ENCODE peak calls at places on chromosomes 11 and 22, in five cellular contexts. One of them, this sample, is unnamed.

GRCh38 chr11:114059984-114060401 is 482 bp downstream of the ZBTB16 start:
- DNase-seq in CD8-positive, alpha-beta T cell: no peak
- DNase-seq in mammary epithelial cell: peak; percentile 37
- DNase-seq in DND-41: no peak
- DNase-seq in spleen: no peak
- DNase-seq in this sample: no peak

GRCh38 chr11:126072141-126072741 is 9.6 kb upstream of the CDON start:
- DNase-seq in spleen: no peak
- DNase-seq in mammary epithelial cell: no peak
- DNase-seq in DND-41: no peak
- DNase-seq in CD8-positive, alpha-beta T cell: no peak
- DNase-seq in this sample: no peak

GRCh38 chr11:45141171-45141570 is 5.3 kb upstream of the PRDM11 start:
- DNase-seq in DND-41: no peak
- DNase-seq in spleen: no peak
- DNase-seq in CD8-positive, alpha-beta T cell: no peak
- DNase-seq in mammary epithelial cell: no peak
- DNase-seq in this sample: no peak

GRCh38 chr11:123308077-123308476 is 113.0 kb upstream of the CLMP start:
- DNase-seq in spleen: no peak
- DNase-seq in mammary epithelial cell: no peak
- DNase-seq in DND-41: no peak
- DNase-seq in CD8-positive, alpha-beta T cell: no peak
- DNase-seq in this sample: no peak

GRCh38 chr11:114076974-114077373 is 17.5 kb downstream of the ZBTB16 start:
- DNase-seq in mammary epithelial cell: no peak
- DNase-seq in spleen: no peak
- DNase-seq in DND-41: no peak
- DNase-seq in CD8-positive, alpha-beta T cell: no peak
- DNase-seq in this sample: no peak

GRCh38 chr11:72703281-72704008 is 29.2 kb upstream of the PDE2A start:
- DNase-seq in mammary epithelial cell: no peak
- DNase-seq in CD8-positive, alpha-beta T cell: no peak
- DNase-seq in DND-41: no peak
- DNase-seq in spleen: no peak
- DNase-seq in this sample: no peak

GRCh38 chr11:1707751-1708150 is 10.8 kb downstream of the KRTAP5-6 start:
- DNase-seq in DND-41: no peak
- DNase-seq in mammary epithelial cell: no peak
- DNase-seq in spleen: peak; percentile 9
- DNase-seq in CD8-positive, alpha-beta T cell: no peak
- DNase-seq in this sample: no peak

GRCh38 chr22:47112566-47112965 is 350.1 kb downstream of the TBC1D22A start:
- DNase-seq in CD8-positive, alpha-beta T cell: no peak
- DNase-seq in spleen: no peak
- DNase-seq in mammary epithelial cell: no peak
- DNase-seq in DND-41: no peak
- DNase-seq in this sample: no peak

GRCh38 chr11:61697093-61697492 is 16.9 kb downstream of the DAGLA start:
- DNase-seq in spleen: no peak
- DNase-seq in mammary epithelial cell: peak; percentile 87
- DNase-seq in CD8-positive, alpha-beta T cell: no peak
- DNase-seq in DND-41: no peak
- DNase-seq in this sample: no peak

GRCh38 chr11:128061321-128061871 is 526.0 kb downstream of the ETS1 start:
- DNase-seq in DND-41: peak; percentile 69
- DNase-seq in spleen: no peak
- DNase-seq in CD8-positive, alpha-beta T cell: no peak
- DNase-seq in mammary epithelial cell: no peak
- DNase-seq in this sample: no peak

GRCh38 chr22:50308597-50308935 is 1.1 kb upstream of the PLXNB2 start:
- DNase-seq in DND-41: no peak
- DNase-seq in mammary epithelial cell: no peak
- DNase-seq in CD8-positive, alpha-beta T cell: no peak
- DNase-seq in spleen: peak; percentile 94
- DNase-seq in this sample: no peak

GRCh38 chr22:44954113-44954512 is 55.7 kb downstream of the PHF21B start:
- DNase-seq in CD8-positive, alpha-beta T cell: no peak
- DNase-seq in spleen: no peak
- DNase-seq in mammary epithelial cell: no peak
- DNase-seq in DND-41: no peak
- DNase-seq in this sample: no peak

GRCh38 chr22:42693763-42694683 is 26.6 kb downstream of the A4GALT start:
- DNase-seq in mammary epithelial cell: no peak
- DNase-seq in spleen: no peak
- DNase-seq in DND-41: no peak
- DNase-seq in CD8-positive, alpha-beta T cell: no peak
- DNase-seq in this sample: no peak

GRCh38 chr22:42699281-42699681 is 21.4 kb downstream of the A4GALT start:
- DNase-seq in CD8-positive, alpha-beta T cell: no peak
- DNase-seq in mammary epithelial cell: no peak
- DNase-seq in DND-41: no peak
- DNase-seq in spleen: no peak
- DNase-seq in this sample: no peak

GRCh38 chr22:42695294-42695693 is 25.4 kb downstream of the A4GALT start:
- DNase-seq in spleen: no peak
- DNase-seq in mammary epithelial cell: no peak
- DNase-seq in DND-41: no peak
- DNase-seq in CD8-positive, alpha-beta T cell: no peak
- DNase-seq in this sample: no peak

GRCh38 chr22:42697542-42698013 is 23.1 kb downstream of the A4GALT start:
- DNase-seq in CD8-positive, alpha-beta T cell: no peak
- DNase-seq in spleen: no peak
- DNase-seq in mammary epithelial cell: peak; percentile 74
- DNase-seq in DND-41: no peak
- DNase-seq in this sample: no peak

GRCh38 chr22:42696331-42696967 is 24.2 kb downstream of the A4GALT start:
- DNase-seq in CD8-positive, alpha-beta T cell: no peak
- DNase-seq in spleen: no peak
- DNase-seq in DND-41: no peak
- DNase-seq in mammary epithelial cell: no peak
- DNase-seq in this sample: no peak
- H3K27ac ChIP-seq in CD8-positive, alpha-beta T cell: no peak overlapping the region
- H3K27ac ChIP-seq in spleen: no peak overlapping the region
- H3K27ac ChIP-seq in DND-41: no peak overlapping the region
- H3K27ac ChIP-seq in mammary epithelial cell: no peak overlapping the region
- H3K27ac ChIP-seq in this sample: no peak overlapping the region

DNA sequence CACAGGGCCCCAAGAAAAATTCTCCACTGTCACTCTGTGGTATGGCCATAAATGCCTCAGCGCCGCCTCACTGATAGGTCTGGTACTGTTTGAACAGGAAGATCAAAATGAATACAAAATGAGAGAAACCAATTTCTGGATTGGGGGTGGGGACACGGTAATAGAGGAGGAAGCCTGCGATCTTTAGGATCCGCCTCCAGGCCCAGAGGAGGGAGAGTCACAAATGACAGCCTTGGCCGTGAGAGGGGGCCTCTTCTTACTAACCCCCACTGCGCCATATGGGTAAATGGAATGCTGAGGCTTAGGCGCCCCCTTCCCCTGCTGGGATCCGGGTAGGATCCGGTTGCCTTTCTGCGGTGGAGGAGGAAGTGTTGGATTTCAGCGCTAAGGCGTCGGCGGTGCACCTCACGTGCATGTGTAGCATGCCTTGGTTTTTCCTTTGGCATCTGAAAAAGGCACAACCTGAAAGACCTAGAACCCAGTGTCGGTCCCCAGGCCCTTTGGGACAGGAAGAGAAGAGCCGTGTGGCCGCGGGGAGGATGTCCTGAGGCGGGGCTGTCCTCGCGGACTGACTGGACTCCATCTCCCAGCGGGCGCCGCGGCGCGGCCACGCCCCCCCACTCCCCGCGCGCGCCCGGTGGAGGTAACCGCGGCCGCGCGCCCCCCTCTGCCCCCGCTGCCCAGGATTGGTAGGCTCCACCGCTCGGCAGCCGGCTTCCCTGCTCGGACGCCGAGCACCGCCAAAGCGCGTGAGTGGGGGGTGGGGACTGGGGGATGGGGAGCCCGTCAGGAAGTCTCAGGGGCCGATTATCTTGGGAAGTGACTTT is 718 bp upstream of the MADD start:
- DNase-seq in mammary epithelial cell: peak; percentile 80
- DNase-seq in spleen: peak; percentile 97
- DNase-seq in DND-41: peak; percentile 89
- DNase-seq in CD8-positive, alpha-beta T cell: peak; percentile 84
- DNase-seq in this sample: peak; percentile 81
- TF ChIP-seq CTCF in mammary epithelial cell: peak; percentile 12
- TF ChIP-seq CTCF in spleen: peak; percentile 20
- TF ChIP-seq CTCF in DND-41: peak; percentile 41
- TF ChIP-seq CTCF in CD8-positive, alpha-beta T cell: peak; percentile 4
- TF ChIP-seq CTCF in this sample: peak; percentile 22

GRCh38 chr22:37269930-37270678 is 12.2 kb upstream of the CYTH4 start:
- DNase-seq in CD8-positive, alpha-beta T cell: no peak
- DNase-seq in mammary epithelial cell: no peak
- DNase-seq in spleen: peak; percentile 29
- DNase-seq in DND-41: no peak
- DNase-seq in this sample: no peak
- H3K27me3 ChIP-seq in CD8-positive, alpha-beta T cell: no peaks in the 10 kb centered on the region
- H3K27me3 ChIP-seq in mammary epithelial cell: no peaks in the 10 kb centered on the region
- H3K27me3 ChIP-seq in spleen: no peaks in the 10 kb centered on the region
- H3K27me3 ChIP-seq in DND-41: peaks cover 14% of the 10 kb centered on the region
- H3K27me3 ChIP-seq in this sample: no peaks in the 10 kb centered on the region

DNA sequence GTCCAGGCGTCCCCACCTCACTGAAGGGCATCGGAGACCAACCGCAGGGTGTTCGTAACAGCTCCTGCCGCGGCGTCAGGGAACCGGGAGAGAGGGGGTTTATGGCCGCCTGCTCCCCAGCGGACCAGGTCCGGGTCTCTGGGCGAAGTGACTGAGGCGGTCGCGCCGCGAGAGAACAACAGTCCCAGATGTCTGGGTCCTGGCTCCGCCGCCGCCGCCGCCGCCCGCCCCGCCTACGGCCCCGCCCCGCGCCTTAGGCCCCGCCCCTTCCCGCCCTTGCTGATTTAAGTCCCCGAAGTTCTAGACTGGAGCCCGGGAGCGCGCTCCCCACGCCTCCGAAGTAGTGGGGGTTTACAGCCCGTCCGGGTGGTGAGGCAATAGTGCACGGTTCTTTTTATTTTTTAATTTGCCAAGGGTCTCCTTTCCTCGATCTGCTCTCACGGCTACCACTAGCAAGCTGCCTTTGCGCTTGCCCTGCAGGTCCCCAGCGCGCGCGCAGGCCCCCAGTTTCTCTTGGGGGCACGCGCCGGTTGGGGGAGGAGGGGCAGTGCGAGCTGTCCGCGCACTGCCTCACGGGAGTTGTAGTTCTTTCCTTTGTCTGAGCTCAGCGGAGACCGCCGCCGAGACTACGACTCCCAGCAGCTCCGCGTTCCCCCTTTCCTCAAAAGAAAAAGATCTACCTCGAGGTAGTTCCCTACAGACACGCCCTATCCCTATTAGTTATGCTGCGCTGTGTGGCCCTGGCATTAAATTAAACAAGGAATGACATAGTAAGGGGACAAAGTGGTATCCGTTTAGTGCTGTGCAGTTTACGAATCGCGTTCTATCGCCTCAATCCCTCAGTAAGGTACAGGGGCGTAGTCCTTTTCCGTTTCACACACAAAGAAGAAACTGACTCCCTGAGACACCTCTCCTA is at the start of gene PGM2L1:
- DNase-seq in mammary epithelial cell: peak; percentile 93
- DNase-seq in spleen: peak; percentile 97
- DNase-seq in CD8-positive, alpha-beta T cell: peak; percentile 95
- DNase-seq in DND-41: peak; percentile 95
- DNase-seq in this sample: peak; percentile 92
- H3K27ac ChIP-seq in mammary epithelial cell: peak within 1 kb of the TSS; percentile 79
- H3K27ac ChIP-seq in spleen: peak within 1 kb of the TSS; percentile 70
- H3K27ac ChIP-seq in CD8-positive, alpha-beta T cell: peak within 1 kb of the TSS; percentile 44
- H3K27ac ChIP-seq in DND-41: peak within 1 kb of the TSS; percentile 92
- H3K27ac ChIP-seq in this sample: peak within 1 kb of the TSS; percentile 68

GRCh38 chr11:16879690-16880089 is 134.5 kb downstream of the PLEKHA7 start:
- DNase-seq in DND-41: no peak
- DNase-seq in spleen: no peak
- DNase-seq in mammary epithelial cell: no peak
- DNase-seq in CD8-positive, alpha-beta T cell: no peak
- DNase-seq in this sample: no peak

GRCh38 chr11:16881766-16882165 is 132.4 kb downstream of the PLEKHA7 start:
- DNase-seq in spleen: no peak
- DNase-seq in CD8-positive, alpha-beta T cell: no peak
- DNase-seq in DND-41: no peak
- DNase-seq in mammary epithelial cell: no peak
- DNase-seq in this sample: no peak

GRCh38 chr11:16883179-16883578 is 131.0 kb downstream of the PLEKHA7 start:
- DNase-seq in CD8-positive, alpha-beta T cell: no peak
- DNase-seq in mammary epithelial cell: peak; percentile 86
- DNase-seq in spleen: no peak
- DNase-seq in DND-41: no peak
- DNase-seq in this sample: no peak

GRCh38 chr11:16880184-16880583 is 134.0 kb downstream of the PLEKHA7 start:
- DNase-seq in DND-41: no peak
- DNase-seq in mammary epithelial cell: no peak
- DNase-seq in spleen: no peak
- DNase-seq in CD8-positive, alpha-beta T cell: no peak
- DNase-seq in this sample: no peak

DNA sequence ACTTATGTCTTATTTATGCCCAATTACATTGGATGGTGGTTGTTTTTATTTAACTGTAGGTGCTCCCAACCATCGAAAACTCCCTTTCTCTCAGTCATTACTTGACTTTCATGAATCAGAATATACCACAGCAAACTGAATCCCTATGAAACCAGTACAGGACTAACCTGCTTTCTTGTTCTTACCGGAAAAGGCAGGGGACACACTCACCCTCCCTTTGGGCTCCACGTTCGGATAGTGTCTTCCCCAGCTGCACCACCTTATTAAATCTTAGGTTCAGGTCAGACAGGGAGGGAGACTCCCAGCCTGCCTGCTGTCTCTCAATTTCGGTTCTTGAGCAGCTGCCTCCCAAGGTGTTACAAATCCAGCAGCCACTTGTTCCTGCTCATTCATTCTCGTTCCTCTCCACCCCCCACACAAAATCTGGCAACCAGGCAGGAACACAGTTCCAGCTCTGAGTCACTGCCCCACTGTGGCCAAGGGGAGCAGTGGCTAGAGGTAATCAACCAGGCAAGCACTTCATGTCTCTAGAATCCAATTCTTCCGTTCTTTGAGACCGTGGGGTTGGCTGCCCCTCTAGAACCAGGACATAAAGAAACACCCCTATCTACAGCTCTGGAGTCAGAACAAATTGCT is 133.0 kb downstream of the PLEKHA7 start:
- DNase-seq in mammary epithelial cell: peak; percentile 89
- DNase-seq in DND-41: no peak
- DNase-seq in CD8-positive, alpha-beta T cell: no peak
- DNase-seq in spleen: no peak
- DNase-seq in this sample: no peak
- TF ChIP-seq CTCF in mammary epithelial cell: peak; percentile 68
- TF ChIP-seq CTCF in DND-41: no peak
- TF ChIP-seq CTCF in CD8-positive, alpha-beta T cell: no peak
- TF ChIP-seq CTCF in spleen: no peak
- TF ChIP-seq CTCF in this sample: no peak

DNA sequence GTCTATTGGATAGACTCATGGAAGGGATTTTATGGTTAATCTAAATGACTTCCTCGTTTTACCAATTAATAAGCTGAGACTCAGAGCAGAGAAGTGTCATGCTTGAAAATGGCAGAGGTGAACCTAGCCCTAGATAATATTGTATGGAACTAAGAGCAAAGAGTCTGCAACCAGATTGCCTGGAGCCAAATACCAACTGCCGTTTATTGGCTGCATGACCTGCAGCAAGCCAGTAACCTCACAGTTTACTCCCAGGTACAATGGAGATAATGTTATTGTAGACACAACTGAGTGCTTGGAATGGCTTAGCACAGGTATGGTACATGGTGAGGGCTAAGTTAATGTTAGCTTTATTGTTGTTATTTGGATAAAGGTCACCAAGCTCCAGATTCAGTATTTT is 84.6 kb upstream of the FAT3 start:
- DNase-seq in DND-41: no peak
- DNase-seq in CD8-positive, alpha-beta T cell: no peak
- DNase-seq in spleen: no peak
- DNase-seq in mammary epithelial cell: no peak
- DNase-seq in this sample: no peak
- H3K27me3 ChIP-seq in DND-41: no peaks in the 10 kb centered on the region
- H3K27me3 ChIP-seq in CD8-positive, alpha-beta T cell: no peaks in the 10 kb centered on the region
- H3K27me3 ChIP-seq in spleen: no peaks in the 10 kb centered on the region
- H3K27me3 ChIP-seq in mammary epithelial cell: no peaks in the 10 kb centered on the region
- H3K27me3 ChIP-seq in this sample: no peaks in the 10 kb centered on the region

This sample was measured in CD4-positive, alpha-beta T cell.